ENCODE peak calls at places on chromosome 1, in seven cellular contexts. H is GM10248, I is hypothalamus, L is Calu3, O is heart left ventricle, R is left ventricle myocardium superior, G is small intestine. Y is an unnamed sample.

GRCh38 chr1:116067564-116067887 is 43.7 kb upstream of the MAB21L3 start:
- DNase-seq in H (no peak), I (no peak), L (no peak), O (peak), R (peak), G (no peak), Y (peak)

GRCh38 chr1:22317231-22317919 is 134.3 kb upstream of the ZBTB40 start:
- DNase-seq in H (peak), I (no peak), L (peak), O (no peak), R (no peak), G (peak), Y (no peak)

GRCh38 chr1:156581661-156582387 is 2.3 kb downstream of the TTC24 start:
- DNase-seq in H (peak), I (no peak), L (no peak), O (no peak), R (no peak), G (no peak), Y (no peak)

GRCh38 chr1:87024936-87025537 is 110.6 kb downstream of the HS2ST1 start:
- DNase-seq in H (peak), I (no peak), L (peak), O (no peak), R (no peak), G (peak), Y (no peak)

GRCh38 chr1:55367273-55367672 is 152.1 kb upstream of the USP24 start:
- DNase-seq in H (no peak), I (no peak), L (no peak), O (no peak), R (no peak), G (no peak), Y (no peak)

GRCh38 chr1:24112381-24113169 is 640 bp upstream of the MYOM3 start:
- DNase-seq in H (peak), I (peak), L (peak), O (peak), R (peak), G (peak), Y (peak)

GRCh38 chr1:16484931-16485330 is 29.2 kb downstream of the RNU1-1 start:
- DNase-seq in H (no peak), I (no peak), L (no peak), O (no peak), R (no peak), G (no peak), Y (no peak)

GRCh38 chr1:202244841-202245261 is 51.3 kb downstream of the LGR6 start:
- DNase-seq in H (no peak), I (no peak), L (no peak), O (no peak), R (no peak), G (no peak), Y (no peak)

GRCh38 chr1:89681045-89681729 is 48.3 kb downstream of the LRRC8C start:
- DNase-seq in H (peak), I (no peak), L (no peak), O (no peak), R (no peak), G (no peak), Y (no peak)

GRCh38 chr1:151720190-151720953 is 950 bp upstream of the RIIAD1 start:
- DNase-seq in H (peak), I (no peak), L (no peak), O (no peak), R (no peak), G (peak), Y (no peak)

GRCh38 chr1:53562256-53562982 is 103.2 kb downstream of the DMRTB1 start:
- DNase-seq in H (no peak), I (no peak), L (no peak), O (no peak), R (no peak), G (no peak), Y (no peak)

GRCh38 chr1:218351617-218352438 is 6.7 kb downstream of the TGFB2 start:
- DNase-seq in H (peak), I (peak), L (no peak), O (no peak), R (peak), G (no peak), Y (peak)

GRCh38 chr1:160429702-160430535 is 29.6 kb downstream of the VANGL2 start:
- DNase-seq in H (peak), I (no peak), L (no peak), O (no peak), R (no peak), G (peak), Y (no peak)

GRCh38 chr1:39988618-39989343 is 33.8 kb downstream of the MFSD2A start:
- DNase-seq in H (no peak), I (no peak), L (peak), O (no peak), R (no peak), G (no peak), Y (no peak)

GRCh38 chr1:158124034-158124433 is 56.7 kb upstream of the CD1D start:
- DNase-seq in H (no peak), I (no peak), L (peak), O (no peak), R (no peak), G (no peak), Y (no peak)

GRCh38 chr1:154222518-154222917 is 1.8 kb downstream of the UBAP2L start:
- DNase-seq in H (no peak), I (no peak), L (no peak), O (no peak), R (no peak), G (no peak), Y (no peak)

GRCh38 chr1:170698301-170698700 is 34.4 kb downstream of the PRRX1 start:
- DNase-seq in H (no peak), I (no peak), L (no peak), O (no peak), R (no peak), G (no peak), Y (no peak)

GRCh38 chr1:45750298-45751038 is at the start of gene IPP:
- DNase-seq in H (peak), I (peak), L (peak), O (peak), R (peak), G (peak), Y (peak)

GRCh38 chr1:225508538-225509375 is 80.9 kb upstream of the LBR start:
- DNase-seq in H (no peak), I (peak), L (peak), O (peak), R (no peak), G (peak), Y (no peak)

GRCh38 chr1:117585086-117585485 is 20.8 kb upstream of the TENT5C start:
- DNase-seq in H (no peak), I (no peak), L (no peak), O (no peak), R (no peak), G (no peak), Y (no peak)

GRCh38 chr1:155176544-155177071 is 3.0 kb downstream of the TRIM46 start:
- DNase-seq in H (peak), I (peak), L (peak), O (peak), R (peak), G (peak), Y (peak)

GRCh38 chr1:50405814-50406213 is 17.4 kb downstream of the DMRTA2 start:
- DNase-seq in H (no peak), I (no peak), L (no peak), O (no peak), R (no peak), G (no peak), Y (no peak)

Y was measured in heart right ventricle.